ENCODE peak calls at places on chromosomes 6 and 20, in four cellular contexts. U is H1, I is K562, P is GM12878. V is an unnamed sample.

GRCh38 chr6:6003334-6004146 is 3.2 kb downstream of the NRN1 start:
- DNase-seq in U (peak; percentile 85), I (no peak), P (no peak), V (peak; percentile 72)

GRCh38 chr6:170111141-170111664 is 179.7 kb downstream of the DLL1 start:
- DNase-seq in U (peak; percentile 4), I (no peak), P (no peak), V (no peak)

GRCh38 chr20:46681032-46681854 is 8.0 kb downstream of the TP53RK start:
- DNase-seq in U (peak; percentile 92), I (peak; percentile 63), P (peak; percentile 27), V (peak; percentile 67)

GRCh38 chr6:138973481-138974140 is 14.4 kb downstream of the REPS1 start:
- DNase-seq in U (no peak), I (no peak), P (no peak), V (no peak)

GRCh38 chr6:165632194-165632593 is 30.8 kb downstream of the PDE10A start:
- DNase-seq in U (no peak), I (no peak), P (no peak), V (no peak)

GRCh38 chr6:46983007-46983411 is 59.1 kb downstream of the ADGRF1 start:
- DNase-seq in U (no peak), I (no peak), P (no peak), V (no peak)

GRCh38 chr6:47188588-47189021 is 121.1 kb downstream of the TNFRSF21 start:
- DNase-seq in U (no peak), I (no peak), P (no peak), V (no peak)

GRCh38 chr6:155442562-155442961 is 13.1 kb downstream of the NOX3 start:
- DNase-seq in U (no peak), I (no peak), P (no peak), V (peak; percentile 47)

GRCh38 chr6:3252369-3252768 is 6.4 kb upstream of the PSMG4 start:
- DNase-seq in U (no peak), I (peak; percentile 67), P (no peak), V (no peak)

GRCh38 chr6:153702671-153703070 is 336.4 kb upstream of the OPRM1 start:
- DNase-seq in U (no peak), I (no peak), P (no peak), V (no peak)

GRCh38 chr6:126112171-126112632 is 125.9 kb downstream of the TRMT11 start:
- DNase-seq in U (no peak), I (peak; percentile 57), P (no peak), V (no peak)

GRCh38 chr6:127301199-127301700 is 34.6 kb downstream of the RNF146 start:
- DNase-seq in U (no peak), I (no peak), P (no peak), V (no peak)

GRCh38 chr6:44219053-44219814 is 2.5 kb downstream of the MYMX start:
- DNase-seq in U (peak; percentile 92), I (peak; percentile 85), P (no peak), V (peak; percentile 92)

GRCh38 chr6:79878142-79878748 is 69.1 kb downstream of the ELOVL4 start:
- DNase-seq in U (no peak), I (no peak), P (no peak), V (no peak)

GRCh38 chr20:44089987-44090674 is 96.9 kb downstream of the JPH2 start:
- DNase-seq in U (no peak), I (peak; percentile 62), P (peak; percentile 57), V (no peak)

GRCh38 chr6:21019614-21020013 is 485.4 kb downstream of the CDKAL1 start:
- DNase-seq in U (no peak), I (no peak), P (no peak), V (no peak)

GRCh38 chr6:11194399-11195274 is 37.8 kb downstream of the NEDD9 start:
- DNase-seq in U (no peak), I (no peak), P (no peak), V (no peak)

GRCh38 chr6:96460052-96460700 is 61.4 kb upstream of the UFL1 start:
- DNase-seq in U (no peak), I (no peak), P (no peak), V (no peak)

GRCh38 chr20:35773154-35773751 is 1.4 kb downstream of the PHF20 start:
- DNase-seq in U (no peak), I (peak; percentile 22), P (peak; percentile 36), V (no peak)

GRCh38 chr6:140346461-140346860 is 972.0 kb upstream of the CITED2 start:
- DNase-seq in U (no peak), I (no peak), P (no peak), V (no peak)

GRCh38 chr6:95576621-95577316 is 566 bp upstream of the MANEA start:
- DNase-seq in U (no peak), I (no peak), P (no peak), V (no peak)

GRCh38 chr6:158780963-158781691 is 38.0 kb downstream of the EZR start:
- DNase-seq in U (no peak), I (no peak), P (no peak), V (no peak)

GRCh38 chr6:18835976-18836375 is 448.8 kb downstream of the RNF144B start:
- DNase-seq in U (no peak), I (no peak), P (no peak), V (no peak)

GRCh38 chr6:35343092-35343834 is 905 bp downstream of the PPARD start:
- DNase-seq in U (no peak), I (peak; percentile 80), P (no peak), V (peak; percentile 55)

GRCh38 chr20:49231461-49231860 is 12.2 kb downstream of the DDX27 start:
- DNase-seq in U (no peak), I (no peak), P (no peak), V (no peak)

GRCh38 chr6:25714765-25715164 is 39.8 kb upstream of the SLC17A4 start:
- DNase-seq in U (no peak), I (no peak), P (no peak), V (no peak)

GRCh38 chr20:2872304-2873009 is 824 bp upstream of the PTPRA start:
- DNase-seq in U (peak; percentile 86), I (peak; percentile 70), P (peak; percentile 20), V (peak; percentile 79)

GRCh38 chr6:168459572-168459971 is 18.6 kb downstream of the SMOC2 start:
- DNase-seq in U (no peak), I (no peak), P (no peak), V (no peak)

GRCh38 chr20:45972500-45973183 is 639 bp upstream of the ZNF335 start:
- DNase-seq in U (no peak), I (no peak), P (no peak), V (no peak)

GRCh38 chr6:88177961-88178464 is 11.9 kb upstream of the CNR1 start:
- DNase-seq in U (no peak), I (no peak), P (peak; percentile 32), V (no peak)

DNA sequence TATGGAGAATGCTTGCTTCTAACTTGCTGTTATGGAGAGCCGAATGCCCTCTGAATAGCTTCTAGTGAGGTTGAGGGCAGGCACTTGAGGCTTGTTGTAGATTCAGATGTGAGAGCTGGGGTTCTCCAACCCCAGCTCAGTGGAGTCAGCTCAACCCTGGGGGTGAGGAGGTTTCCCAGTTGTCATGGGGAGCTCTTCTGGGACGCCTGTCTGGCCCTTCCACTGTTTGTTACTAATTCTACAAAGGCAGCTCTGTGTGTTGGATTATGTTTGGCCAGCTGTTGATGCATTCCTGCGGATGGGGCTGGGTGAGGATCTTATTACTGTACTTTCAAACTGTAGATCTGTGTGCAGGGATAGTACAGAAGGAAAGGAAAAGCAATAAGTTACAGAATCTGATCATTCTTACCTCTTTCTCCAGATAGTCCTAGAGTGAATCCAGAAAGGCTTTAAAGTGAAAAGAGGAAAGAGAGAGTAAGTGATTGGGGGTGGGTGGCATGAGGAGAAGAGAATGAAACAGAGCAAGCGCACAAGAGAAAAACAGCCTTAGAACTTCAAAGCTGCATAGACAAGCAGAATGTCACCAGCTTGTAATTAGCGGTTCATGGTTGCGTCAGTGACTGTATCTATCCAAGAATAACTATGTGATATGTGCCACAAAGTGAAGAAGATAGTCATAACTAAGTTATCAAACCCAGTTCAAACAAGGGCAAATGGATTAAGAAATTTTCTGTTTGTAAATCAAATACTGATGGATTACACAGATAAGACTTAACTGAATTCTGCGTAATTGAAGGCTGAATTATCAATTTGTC is 148.6 kb downstream of the PRL start:
- DNase-seq in U (no peak), I (no peak), P (no peak), V (peak; percentile 27)
- TF ChIP-seq NRF1 in U (no peak), I (no peak), P (no peak), V (no peak)

GRCh38 chr6:41970436-41970846 is 28.8 kb upstream of the CCND3 start:
- DNase-seq in U (no peak), I (no peak), P (no peak), V (no peak)
- TF ChIP-seq NRF1 in U (no peak), I (no peak), P (no peak), V (no peak)

DNA sequence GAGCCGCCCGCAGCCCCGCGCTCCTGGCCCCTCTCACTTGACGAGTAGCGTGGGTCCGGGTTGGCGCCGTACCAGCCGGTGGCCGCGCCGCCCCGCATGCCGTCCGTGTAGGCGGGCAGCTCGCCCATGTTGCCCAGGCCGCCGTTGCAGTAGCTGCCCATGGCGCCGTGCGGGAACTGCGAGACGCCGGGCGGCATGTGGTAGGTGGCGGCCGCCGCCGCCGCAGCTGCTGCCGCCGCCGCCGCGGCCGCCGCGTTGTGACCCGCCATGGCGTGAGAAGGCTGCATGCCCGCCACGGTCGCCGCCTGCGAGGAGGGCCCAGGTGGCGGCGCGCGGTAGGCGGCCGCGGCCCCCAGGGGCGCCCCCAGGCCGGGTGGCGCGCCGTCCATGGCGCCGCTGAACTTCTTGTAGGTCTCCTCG is 395 bp downstream of the NKX2-4 start:
- DNase-seq in U (peak; percentile 70), I (no peak), P (no peak), V (peak; percentile 65)
- TF ChIP-seq NRF1 in U (no peak), I (no peak), P (no peak), V (no peak)

GRCh38 chr20:17849901-17850673 is 118.5 kb downstream of the SNX5 start:
- DNase-seq in U (no peak), I (no peak), P (no peak), V (no peak)
- TF ChIP-seq NRF1 in U (no peak), I (no peak), P (no peak), V (no peak)

GRCh38 chr6:15023448-15023847 is 222.4 kb upstream of the JARID2 start:
- DNase-seq in U (no peak), I (no peak), P (peak; percentile 94), V (no peak)
- TF ChIP-seq NRF1 in U (no peak), I (no peak), P (no peak), V (no peak)

GRCh38 chr6:13172294-13172693 is 156.0 kb downstream of the TBC1D7 start:
- DNase-seq in U (no peak), I (no peak), P (no peak), V (no peak)

GRCh38 chr6:13183446-13184088 is 144.8 kb downstream of the TBC1D7 start:
- DNase-seq in U (no peak), I (no peak), P (no peak), V (no peak)

GRCh38 chr6:13175759-13176158 is 152.6 kb downstream of the TBC1D7 start:
- DNase-seq in U (no peak), I (no peak), P (no peak), V (no peak)

GRCh38 chr6:13181398-13181797 is 146.9 kb downstream of the TBC1D7 start:
- DNase-seq in U (no peak), I (no peak), P (no peak), V (peak; percentile 52)

GRCh38 chr6:13177617-13178506 is 150.5 kb downstream of the TBC1D7 start:
- DNase-seq in U (no peak), I (no peak), P (no peak), V (no peak)
- TF ChIP-seq NRF1 in U (no peak), I (no peak), P (no peak), V (no peak)

GRCh38 chr6:129901910-129902309 is 40.8 kb upstream of the TMEM244 start:
- DNase-seq in U (no peak), I (peak; percentile 10), P (no peak), V (no peak)
- TF ChIP-seq NRF1 in U (no peak), I (no peak), P (no peak), V (no peak)